ENCODE peak calls at places on chromosomes 3 and 15, in six cellular contexts. W is neuronal stem cell, Q is trophoblast cell, L is IMR-90, O is H9, J is mesenchymal stem cell. K is an unnamed sample.

GRCh38 chr3:107796786-107797185 is 274.0 kb downstream of the BBX start:
- DNase-seq in Q (no peak), O (no peak), W (no peak), L (peak; percentile 69), J (peak; percentile 34), K (no peak)

GRCh38 chr3:125123906-125124305 is 68.1 kb upstream of the HEG1 start:
- DNase-seq in J (peak; percentile 97), L (peak; percentile 61), Q (peak; percentile 64), O (no peak), W (no peak), K (no peak)

GRCh38 chr15:90184119-90184785 is 16.9 kb upstream of the SEMA4B start:
- DNase-seq in J (peak; percentile 87), O (peak; percentile 42), L (no peak), W (no peak), Q (peak; percentile 88), K (no peak)

GRCh38 chr15:74295800-74296199 is 59.7 kb downstream of the CCDC33 start:
- DNase-seq in O (no peak), J (no peak), Q (no peak), L (no peak), W (no peak), K (peak; percentile 59)

GRCh38 chr3:60240558-60240957 is 1010.7 kb downstream of the FHIT start:
- DNase-seq in O (peak; percentile 34), J (no peak), L (no peak), Q (no peak), W (no peak), K (peak; percentile 25)

GRCh38 chr3:196140224-196140623 is 58.3 kb upstream of the TFRC start:
- DNase-seq in L (no peak), Q (no peak), J (no peak), O (no peak), W (no peak), K (no peak)

GRCh38 chr3:188283347-188283746 is 129.4 kb downstream of the LPP start:
- DNase-seq in J (peak; percentile 79), Q (no peak), W (no peak), L (peak; percentile 50), O (no peak), K (no peak)

GRCh38 chr3:50192689-50193141 is 1.3 kb downstream of the GNAT1 start:
- DNase-seq in W (peak; percentile 80), Q (peak; percentile 52), J (peak; percentile 57), L (peak; percentile 40), O (peak; percentile 87), K (peak; percentile 76)

GRCh38 chr3:59451041-59451763 is 401.4 kb upstream of the CFAP20DC start:
- DNase-seq in W (no peak), Q (no peak), J (peak; percentile 32), L (no peak), O (no peak), K (peak; percentile 41)

GRCh38 chr3:189613122-189613521 is 18.1 kb upstream of the TP63 start:
- DNase-seq in O (no peak), L (no peak), Q (no peak), W (no peak), J (no peak), K (no peak)

GRCh38 chr15:49145651-49146609 is 9.5 kb downstream of the COPS2 start:
- DNase-seq in L (peak; percentile 73), J (peak; percentile 71), W (peak; percentile 46), Q (peak; percentile 52), O (no peak), K (peak; percentile 62)

GRCh38 chr3:53940651-53941050 is 49.0 kb upstream of the SELENOK start:
- DNase-seq in L (no peak), W (no peak), Q (no peak), O (no peak), J (no peak), K (no peak)

GRCh38 chr15:25733036-25733855 is 129.9 kb downstream of the ATP10A start:
- DNase-seq in O (no peak), L (no peak), J (no peak), Q (no peak), W (no peak), K (no peak)

GRCh38 chr3:101829066-101829830 is 20.1 kb upstream of the NFKBIZ start:
- DNase-seq in J (peak; percentile 77), L (peak; percentile 85), W (no peak), Q (no peak), O (no peak), K (no peak)

GRCh38 chr3:120177907-120178306 is 83.7 kb upstream of the GSK3B start:
- DNase-seq in J (peak; percentile 48), O (peak; percentile 58), W (no peak), L (no peak), Q (no peak), K (peak; percentile 87)

GRCh38 chr3:102449341-102449740 is 14.5 kb downstream of the ZPLD1 start:
- DNase-seq in O (no peak), J (peak; percentile 84), W (no peak), Q (no peak), L (peak; percentile 12), K (no peak)

GRCh38 chr15:60110909-60111308 is 106.8 kb downstream of the FOXB1 start:
- DNase-seq in W (no peak), Q (no peak), J (no peak), L (no peak), O (no peak), K (no peak)

GRCh38 chr3:147921044-147921443 is 511.9 kb downstream of the ZIC1 start:
- DNase-seq in Q (no peak), O (no peak), W (no peak), J (no peak), L (peak; percentile 70), K (no peak)

GRCh38 chr15:58551084-58551763 is 119.4 kb downstream of the LIPC start:
- DNase-seq in L (no peak), J (no peak), W (no peak), Q (no peak), O (no peak), K (no peak)

GRCh38 chr3:19146685-19147650 is 1.3 kb upstream of the KCNH8 start:
- DNase-seq in O (peak; percentile 97), W (peak; percentile 86), J (peak; percentile 40), Q (peak; percentile 14), L (peak; percentile 20), K (peak; percentile 95)
- H3K4ac ChIP-seq in O (no peak overlapping the region), W (no peak overlapping the region), J (no peak overlapping the region), Q (no peak overlapping the region), L (no peak overlapping the region), K (no peak overlapping the region)

DNA sequence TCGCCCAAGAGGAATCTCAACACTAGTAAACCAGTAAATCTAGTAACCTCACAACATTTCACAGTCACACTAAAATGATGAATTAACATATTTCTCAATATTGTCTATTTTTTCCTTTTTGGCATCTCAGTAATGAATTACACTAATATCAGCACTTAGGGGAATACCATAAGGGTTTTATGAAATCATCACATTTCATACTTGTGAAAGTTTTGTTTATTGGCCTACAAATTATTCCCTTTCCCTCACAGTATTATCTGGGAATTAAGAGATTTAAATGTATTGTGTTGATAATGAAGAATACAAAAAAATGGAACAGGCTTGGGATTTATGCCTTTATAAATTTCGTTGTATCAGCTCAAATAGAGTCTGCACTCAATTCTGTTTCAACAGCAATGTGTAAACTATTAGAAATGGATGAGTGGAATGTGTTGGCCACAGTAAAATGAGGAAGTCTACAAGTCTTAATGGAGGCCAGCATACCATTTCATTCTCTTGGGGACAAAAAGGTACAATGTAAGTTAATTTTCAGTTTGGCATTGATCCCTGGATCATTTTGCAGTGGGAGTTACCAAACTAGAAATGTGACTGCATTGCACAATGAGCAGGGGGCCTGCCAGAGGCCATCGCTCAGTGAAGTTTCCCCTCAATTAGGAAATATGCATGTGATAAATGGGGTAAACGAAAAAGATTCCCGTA is 195.4 kb downstream of the FMN1 start:
- DNase-seq in J (no peak), O (no peak), Q (no peak), W (no peak), L (no peak), K (no peak)
- H3K27ac ChIP-seq in J (no peak overlapping the region), O (no peak overlapping the region), Q (no peak overlapping the region), W (no peak overlapping the region), L (no peak overlapping the region), K (no peak overlapping the region)

GRCh38 chr3:46960081-46960701 is 16.4 kb downstream of the CCDC12 start:
- DNase-seq in J (peak; percentile 63), Q (peak; percentile 74), O (no peak), W (no peak), L (peak; percentile 78), K (peak; percentile 56)

GRCh38 chr3:46955801-46956259 is 20.7 kb downstream of the CCDC12 start:
- DNase-seq in Q (no peak), O (no peak), L (peak; percentile 42), W (no peak), J (peak; percentile 17), K (no peak)

GRCh38 chr3:46960801-46961200 is 15.7 kb downstream of the CCDC12 start:
- DNase-seq in O (no peak), L (no peak), J (no peak), Q (no peak), W (no peak), K (no peak)

GRCh38 chr3:46959169-46959515 is 17.4 kb downstream of the CCDC12 start:
- DNase-seq in J (no peak), O (no peak), L (no peak), Q (no peak), W (no peak), K (no peak)

DNA sequence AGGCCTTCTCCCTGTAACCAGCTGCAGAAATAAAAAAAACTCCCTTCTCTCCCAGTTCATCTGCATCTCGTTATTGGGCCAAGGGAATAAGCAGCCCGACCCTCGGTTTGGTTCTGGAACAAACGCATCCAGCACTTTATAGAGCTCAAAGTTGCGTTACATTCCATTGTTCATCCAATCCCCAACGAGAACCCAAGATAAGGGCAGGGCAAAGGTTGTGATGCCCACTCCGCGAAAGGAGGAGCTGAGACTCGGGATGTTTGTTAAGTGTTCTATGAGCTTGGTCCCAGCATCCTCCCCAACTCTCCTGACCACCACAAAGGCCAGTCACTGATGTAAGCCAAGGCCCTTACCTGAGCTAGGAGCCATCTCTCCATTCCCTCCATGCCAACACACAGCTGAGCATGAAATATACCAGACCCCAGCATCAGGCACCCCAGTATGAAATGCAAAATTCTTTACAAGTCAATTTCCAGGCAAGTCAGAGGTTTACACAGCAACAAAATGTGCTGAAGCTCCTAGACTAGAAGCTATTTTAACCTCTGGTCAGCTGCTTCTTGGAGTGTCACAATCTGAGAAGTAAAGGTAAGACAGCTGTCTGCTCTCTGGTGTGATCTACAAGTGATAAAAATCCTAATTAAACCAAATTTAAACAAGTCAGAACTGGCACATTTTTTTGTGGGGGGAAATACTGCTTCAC is 17.9 kb downstream of the CCDC12 start:
- DNase-seq in L (no peak), O (no peak), W (no peak), Q (no peak), J (no peak), K (no peak)
- H3K79me1 ChIP-seq in L (peaks cover 26% of the 10 kb centered on the region), O (peaks cover 9% of the 10 kb centered on the region), W (peaks cover 3% of the 10 kb centered on the region), Q (peaks cover 4% of the 10 kb centered on the region), J (no peaks in the 10 kb centered on the region), K (peaks cover 52% of the 10 kb centered on the region)

DNA sequence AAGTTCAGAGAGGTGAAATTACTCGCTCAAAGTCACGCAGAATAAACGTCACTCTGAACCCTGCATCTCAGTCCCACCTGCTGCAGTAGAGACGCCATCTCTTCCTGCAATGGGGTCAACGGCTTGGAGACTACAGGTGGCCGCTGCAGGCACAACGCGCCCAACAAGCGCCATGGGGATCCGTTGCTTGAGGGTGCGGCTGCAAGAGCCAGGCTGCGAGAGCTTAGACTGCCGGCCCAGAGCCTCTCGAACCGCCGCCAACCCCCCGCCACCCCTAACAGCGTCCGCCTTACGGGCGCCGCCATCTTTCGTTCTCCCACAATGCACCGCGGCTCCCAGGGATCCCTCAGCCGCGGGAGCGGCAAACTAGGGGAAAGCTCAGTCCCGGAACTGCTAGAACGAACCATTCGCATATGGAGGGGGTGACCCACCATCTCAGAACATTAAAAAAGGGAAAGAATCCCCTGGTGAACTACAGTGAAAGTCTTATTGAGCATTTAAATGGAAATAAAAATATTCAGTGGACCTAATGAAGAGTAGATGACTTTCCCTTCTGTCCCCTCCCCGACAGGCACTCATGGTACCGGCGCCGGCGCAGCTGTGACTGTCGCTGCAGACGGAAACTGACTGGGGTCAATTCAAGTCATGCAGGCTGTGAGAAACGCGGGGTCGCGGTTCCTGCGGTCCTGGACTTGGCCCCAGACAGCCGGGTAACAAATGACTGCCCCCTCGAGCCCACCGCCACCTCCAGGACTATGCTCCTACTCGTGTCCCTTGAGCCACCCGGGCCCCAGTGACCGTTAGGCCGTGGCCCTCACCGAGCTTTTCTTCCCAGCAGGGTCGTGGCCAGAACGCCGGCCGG is at the start of the genes MRPL46 and MRPS11:
- DNase-seq in Q (peak; percentile 81), J (peak; percentile 91), W (peak; percentile 89), L (peak; percentile 83), O (peak; percentile 88), K (peak; percentile 94)
- H3K4ac ChIP-seq in Q (peak within 1 kb of the TSS; percentile 99), J (peak within 1 kb of the TSS; percentile 98), W (no peak within 1 kb of the TSS), L (peak within 1 kb of the TSS; percentile 79), O (no peak within 1 kb of the TSS), K (peak within 1 kb of the TSS; percentile 90)

K was measured in mesendoderm.